ENCODE peak calls at places on chromosomes 7 and 10, in four cellular contexts. F, Q, C and R are unnamed samples.

GRCh38 chr7:28551311-28551710 is 139.0 kb downstream of the CREB5 start:
- DNase-seq in F (peak; percentile 25), C (no peak), Q (no peak), R (no peak)

GRCh38 chr7:28114056-28114455 is 66.5 kb downstream of the JAZF1 start:
- DNase-seq in F (no peak), C (no peak), Q (no peak), R (no peak)

GRCh38 chr7:134084488-134085144 is 42.5 kb upstream of the LRGUK start:
- DNase-seq in C (no peak), Q (no peak), F (no peak), R (no peak)

GRCh38 chr10:60434418-60435046 is 44.9 kb upstream of the ANK3 start:
- DNase-seq in Q (peak; percentile 78), F (peak; percentile 87), C (peak; percentile 64), R (no peak)

GRCh38 chr7:16594061-16594460 is 51.5 kb downstream of the ANKMY2 start:
- DNase-seq in Q (no peak), C (peak; percentile 7), F (peak; percentile 27), R (no peak)

GRCh38 chr7:1523208-1523607 is 7.3 kb upstream of the MAFK start:
- DNase-seq in C (no peak), Q (no peak), F (no peak), R (no peak)

GRCh38 chr7:125605241-125605640 is 675.6 kb upstream of the POT1 start:
- DNase-seq in F (peak; percentile 14), Q (no peak), C (no peak), R (no peak)

GRCh38 chr10:125027889-125028288 is 86.0 kb downstream of the ZRANB1 start:
- DNase-seq in F (no peak), Q (no peak), C (no peak), R (no peak)

GRCh38 chr10:94192333-94192732 is 170.4 kb downstream of the NOC3L start:
- DNase-seq in C (no peak), Q (no peak), F (no peak), R (no peak)

GRCh38 chr10:117140525-117140902 is 2.4 kb upstream of the VAX1 start:
- DNase-seq in C (no peak), F (no peak), Q (no peak), R (no peak)

GRCh38 chr10:96587255-96588059 is 645 bp upstream of the TM9SF3 start:
- DNase-seq in F (peak; percentile 86), C (peak; percentile 84), Q (peak; percentile 83), R (no peak)

GRCh38 chr7:75951506-75951905 is 36.6 kb downstream of the POR start:
- DNase-seq in Q (no peak), C (peak; percentile 87), F (peak; percentile 25), R (no peak)

DNA sequence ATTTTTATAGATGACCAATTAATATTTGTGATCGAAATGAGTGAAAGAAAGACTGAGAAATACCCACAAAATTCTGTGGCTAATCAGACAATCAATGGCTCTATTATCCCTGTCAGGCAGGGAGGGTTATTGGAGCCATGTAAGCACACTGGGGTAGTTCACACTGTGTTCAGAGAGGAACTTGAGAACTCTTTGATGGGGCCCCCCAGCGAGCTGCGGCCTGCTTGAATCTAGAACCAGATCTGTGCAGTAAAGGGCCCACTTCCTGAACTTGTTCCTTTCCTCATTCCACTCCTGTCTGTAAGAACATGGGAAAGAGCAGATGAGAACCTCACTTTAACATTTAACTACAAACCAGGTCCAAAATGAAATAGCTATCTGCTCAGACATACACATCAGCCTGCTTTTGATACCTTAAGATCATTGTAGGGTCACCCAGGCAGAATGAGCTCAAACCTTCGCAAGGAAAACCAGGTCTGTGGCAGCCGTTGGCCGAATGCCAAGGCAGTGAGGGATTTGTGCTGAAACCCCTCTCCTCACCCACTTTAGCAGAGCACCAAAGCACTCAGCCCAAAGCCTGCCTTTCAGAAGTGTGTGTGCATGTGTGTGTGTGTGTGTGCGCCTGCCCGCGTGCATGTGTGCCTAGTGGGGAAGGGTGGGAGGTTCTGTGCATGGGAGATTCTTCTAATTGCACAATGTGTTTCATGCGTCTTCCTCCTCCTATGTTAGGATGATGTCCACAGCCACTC is 365.6 kb upstream of the MGMT start:
- DNase-seq in C (no peak), Q (no peak), F (no peak), R (no peak)
- TF ChIP-seq CTCF in C (no peak), Q (no peak), F (no peak), R (no peak)

DNA sequence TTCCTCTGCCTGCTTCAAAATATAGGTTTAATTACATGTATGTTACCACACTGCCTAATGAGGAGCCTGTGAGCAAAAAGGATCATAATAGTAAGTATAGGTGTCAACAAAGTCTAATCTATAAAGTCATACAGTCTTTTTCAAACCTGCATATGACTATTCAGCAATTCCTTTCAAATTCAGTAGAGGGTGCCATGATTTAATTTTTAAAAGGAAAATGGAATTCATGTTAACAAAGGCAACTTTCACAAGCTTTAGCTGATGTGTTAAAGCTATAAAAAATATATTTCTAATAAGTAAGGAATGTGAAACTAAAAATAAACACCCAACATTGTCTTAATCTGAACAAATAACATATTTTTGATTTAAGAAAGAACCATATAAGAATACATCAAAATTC is 52.1 kb downstream of the MPP7 start:
- DNase-seq in Q (peak; percentile 22), C (peak; percentile 51), F (peak; percentile 59), R (no peak)
- TF ChIP-seq CTCF in Q (peak; percentile 15), C (peak; percentile 66), F (peak; percentile 53), R (peak; percentile 49)

GRCh38 chr10:66307826-66308225 is 618.0 kb upstream of the LRRTM3 start:
- DNase-seq in F (no peak), Q (no peak), C (no peak), R (no peak)
- TF ChIP-seq CTCF in F (no peak), Q (no peak), C (no peak), R (no peak)

GRCh38 chr10:37758074-37758473 is 99.3 kb downstream of the ZNF248 start:
- DNase-seq in F (no peak), Q (no peak), C (no peak), R (no peak)

GRCh38 chr10:37752309-37752875 is 105.0 kb downstream of the ZNF248 start:
- DNase-seq in C (no peak), F (no peak), Q (no peak), R (no peak)

DNA sequence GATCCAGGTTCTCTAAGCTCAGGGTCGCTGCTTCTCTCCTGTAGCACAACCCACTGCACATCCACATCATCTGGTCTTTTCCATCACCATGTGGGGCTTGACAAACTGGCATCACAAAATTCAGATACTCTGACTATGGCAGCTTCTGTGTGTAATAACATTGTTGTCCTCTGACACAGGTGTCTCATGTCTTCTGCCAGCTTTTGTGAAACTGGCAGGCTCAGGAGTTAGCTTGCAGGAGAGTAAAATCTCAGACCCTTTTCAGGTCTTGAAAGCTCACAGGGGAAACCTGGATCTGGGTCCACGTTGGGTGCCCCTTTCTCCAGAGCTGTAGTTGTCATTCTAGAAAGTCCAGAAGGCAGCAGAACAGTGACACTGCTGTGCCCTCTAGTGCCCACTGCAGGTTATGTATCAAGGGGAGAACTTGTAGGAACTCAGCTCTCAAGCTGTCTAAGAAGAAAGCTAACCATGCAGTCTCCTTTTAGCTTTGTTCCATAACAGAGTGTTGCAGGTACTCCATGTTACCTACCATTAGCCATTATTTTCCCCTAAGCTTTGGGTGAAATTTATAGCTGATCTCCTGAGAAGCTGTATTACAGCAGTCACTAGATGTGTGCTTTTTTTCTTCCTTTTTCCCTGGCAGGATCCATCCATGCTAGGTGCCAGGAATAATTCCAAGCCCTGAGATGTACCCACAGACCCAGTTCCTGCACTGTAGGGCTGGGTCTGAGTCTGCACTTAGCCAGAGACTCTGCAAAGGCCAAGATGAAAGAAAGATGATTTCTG is 102.7 kb downstream of the ZNF248 start:
- DNase-seq in C (peak; percentile 4), Q (no peak), F (peak; percentile 20), R (no peak)
- TF ChIP-seq CTCF in C (peak; percentile 48), Q (no peak), F (peak; percentile 46), R (peak; percentile 17)

GRCh38 chr10:132277311-132277741 is 30.4 kb downstream of the STK32C start:
- DNase-seq in Q (no peak), F (no peak), C (no peak), R (no peak)
- TF ChIP-seq CTCF in Q (no peak), F (no peak), C (no peak), R (no peak)

GRCh38 chr10:132793213-132793612 is 7.3 kb upstream of the NKX6-2 start:
- DNase-seq in Q (no peak), F (no peak), C (no peak), R (no peak)
- TF ChIP-seq CTCF in Q (no peak), F (no peak), C (no peak), R (no peak)

GRCh38 chr7:127628445-127628844 is 10.5 kb upstream of the PAX4 start:
- DNase-seq in Q (peak; percentile 19), F (peak; percentile 13), C (no peak), R (no peak)
- TF ChIP-seq CTCF in Q (no peak), F (no peak), C (no peak), R (no peak)

GRCh38 chr7:69932034-69932628 is 333.9 kb downstream of the AUTS2 start:
- DNase-seq in F (peak; percentile 63), Q (no peak), C (peak; percentile 62), R (no peak)
- TF ChIP-seq CTCF in F (peak; percentile 78), Q (no peak), C (peak; percentile 91), R (peak; percentile 26)

GRCh38 chr7:88167223-88167622 is 52.6 kb downstream of the SRI start:
- DNase-seq in C (no peak), F (no peak), Q (no peak), R (no peak)

GRCh38 chr7:88169717-88170320 is 50.0 kb downstream of the SRI start:
- DNase-seq in Q (peak; percentile 40), C (peak; percentile 9), F (peak; percentile 26), R (no peak)
- TF ChIP-seq CTCF in Q (peak; percentile 17), C (peak; percentile 70), F (peak; percentile 60), R (peak; percentile 29)